ENCODE peak calls at places on chromosomes 12 and 14, in seven cellular contexts. D is breast epithelium, R is HFFc6, K is HFF-Myc, Y is stomach, M is Calu3, Z is heart right ventricle. N is an unnamed sample.

GRCh38 chr12:47033081-47033480 is 46.3 kb upstream of the PCED1B start:
- DNase-seq in R (no peak), D (peak; percentile 48), Z (no peak), M (peak; percentile 12), K (no peak), Y (no peak), N (no peak)

GRCh38 chr12:59973515-59973914 is 377.7 kb downstream of the SLC16A7 start:
- DNase-seq in Z (no peak), D (no peak), Y (no peak), R (peak; percentile 97), K (peak; percentile 56), M (no peak), N (no peak)

GRCh38 chr12:89154743-89155530 is 197.4 kb downstream of the DUSP6 start:
- DNase-seq in Z (no peak), Y (no peak), K (no peak), M (no peak), D (no peak), R (no peak), N (no peak)

GRCh38 chr12:42705863-42706262 is 116.3 kb upstream of the PRICKLE1 start:
- DNase-seq in K (peak; percentile 56), Z (peak; percentile 74), R (peak; percentile 49), M (no peak), D (peak; percentile 60), Y (peak; percentile 34), N (no peak)

GRCh38 chr12:43111608-43112007 is 440.4 kb downstream of the ADAMTS20 start:
- DNase-seq in D (no peak), Z (no peak), M (no peak), Y (no peak), R (no peak), K (no peak), N (no peak)

GRCh38 chr12:85781751-85782150 is 54.5 kb downstream of the RASSF9 start:
- DNase-seq in D (no peak), R (no peak), Y (no peak), K (no peak), Z (no peak), M (no peak), N (no peak)

GRCh38 chr14:65958664-65959562 is 527.3 kb upstream of the CCDC196 start:
- DNase-seq in K (no peak), D (no peak), M (no peak), Y (no peak), R (peak; percentile 15), Z (no peak), N (peak; percentile 42)

GRCh38 chr14:94043756-94044475 is 17.8 kb downstream of the OTUB2 start:
- DNase-seq in D (no peak), Z (no peak), K (no peak), Y (no peak), R (no peak), M (no peak), N (no peak)

GRCh38 chr14:22848391-22849164 is 12.2 kb downstream of the MMP14 start:
- DNase-seq in M (no peak), Y (peak; percentile 44), Z (peak; percentile 76), K (peak; percentile 88), D (peak; percentile 70), R (peak; percentile 63), N (peak; percentile 45)

GRCh38 chr14:29810657-29811056 is 117.0 kb downstream of the PRKD1 start:
- DNase-seq in D (no peak), Y (peak; percentile 38), M (peak; percentile 17), R (peak; percentile 4), Z (peak; percentile 14), K (peak; percentile 45), N (no peak)

GRCh38 chr12:29961231-29961630 is 177.5 kb upstream of the TMTC1 start:
- DNase-seq in Z (no peak), K (no peak), M (no peak), Y (no peak), D (no peak), R (no peak), N (no peak)

GRCh38 chr12:75564821-75565220 is 53.4 kb upstream of the KRR1 start:
- DNase-seq in R (no peak), Y (no peak), D (no peak), Z (no peak), M (no peak), K (no peak), N (no peak)

GRCh38 chr12:69151254-69151751 is 88.1 kb upstream of the CPSF6 start:
- DNase-seq in M (no peak), Y (no peak), K (no peak), D (no peak), R (no peak), Z (no peak), N (no peak)

GRCh38 chr14:76346391-76347160 is 29.4 kb upstream of the ESRRB start:
- DNase-seq in Z (no peak), Y (no peak), M (no peak), R (no peak), D (no peak), K (peak; percentile 24), N (no peak)

GRCh38 chr12:15001733-15002471 is 29.1 kb downstream of the PDE6H start:
- DNase-seq in Z (peak; percentile 23), R (no peak), K (no peak), M (no peak), D (peak; percentile 37), Y (peak; percentile 34), N (no peak)

GRCh38 chr14:59811850-59812249 is 58.7 kb downstream of the RTN1 start:
- DNase-seq in D (no peak), M (no peak), Y (no peak), Z (no peak), R (no peak), K (no peak), N (no peak)

GRCh38 chr12:69442894-69443293 is 27.3 kb upstream of the FRS2 start:
- DNase-seq in R (no peak), Y (no peak), M (no peak), K (no peak), Z (no peak), D (no peak), N (no peak)

GRCh38 chr14:102222009-102222575 is 82.4 kb downstream of the WDR20 start:
- DNase-seq in R (no peak), Y (no peak), K (no peak), M (no peak), Z (no peak), D (no peak), N (no peak)

GRCh38 chr14:102222751-102223150 is 82.2 kb downstream of the MOK start:
- DNase-seq in Y (no peak), K (no peak), M (no peak), R (no peak), Z (no peak), D (no peak), N (no peak)

GRCh38 chr14:102220031-102220430 is 80.3 kb downstream of the WDR20 start:
- DNase-seq in R (no peak), K (no peak), Z (no peak), D (no peak), Y (no peak), M (no peak), N (peak; percentile 89)

GRCh38 chr14:102219316-102219715 is 79.6 kb downstream of the WDR20 start:
- DNase-seq in Y (no peak), M (no peak), D (no peak), K (no peak), R (no peak), Z (no peak), N (no peak)

DNA sequence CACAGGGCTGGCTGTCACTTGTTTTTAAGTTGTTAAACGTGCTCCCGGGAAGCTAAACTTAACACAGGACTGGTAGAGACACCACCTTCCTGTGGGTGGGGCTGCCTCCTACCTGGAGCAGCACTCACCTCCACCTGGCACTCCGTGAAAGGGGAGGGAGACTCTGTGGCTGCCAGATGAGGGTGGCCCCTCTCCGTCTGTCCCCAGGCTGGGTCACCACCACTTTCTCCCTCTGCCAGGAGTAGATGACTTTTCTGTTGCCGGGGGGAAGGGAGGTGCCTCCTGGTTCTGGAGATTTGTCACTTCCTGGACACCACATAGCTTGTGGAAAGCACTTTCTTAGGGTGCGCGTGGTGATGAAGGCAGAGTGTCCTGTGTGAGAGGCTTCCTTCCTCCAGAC is 81.3 kb downstream of the WDR20 start:
- DNase-seq in Z (no peak), D (no peak), K (no peak), R (peak; percentile 52), Y (no peak), M (no peak), N (no peak)
- TF ChIP-seq CTCF in Z (no peak), D (no peak), K (no peak), R (no peak), Y (no peak), M (no peak), N (no peak)

GRCh38 chr12:52585951-52586350 is 12.3 kb upstream of the KRT74 start:
- DNase-seq in D (no peak), K (no peak), M (no peak), R (no peak), Y (no peak), Z (no peak), N (no peak)

GRCh38 chr12:52585001-52585400 is 11.4 kb upstream of the KRT74 start:
- DNase-seq in Y (no peak), R (no peak), D (no peak), Z (no peak), M (no peak), K (no peak), N (no peak)

GRCh38 chr12:52590021-52590420 is 11.2 kb downstream of the KRT72 start:
- DNase-seq in R (no peak), K (no peak), Z (no peak), D (no peak), M (no peak), Y (no peak), N (no peak)

GRCh38 chr12:52584156-52584682 is 10.6 kb upstream of the KRT74 start:
- DNase-seq in D (no peak), Z (no peak), R (no peak), K (no peak), M (no peak), Y (no peak), N (no peak)

GRCh38 chr12:52587563-52587962 is 13.7 kb downstream of the KRT72 start:
- DNase-seq in R (no peak), Z (no peak), K (no peak), M (no peak), D (no peak), Y (no peak), N (no peak)
- TF ChIP-seq CTCF in R (no peak), Z (no peak), K (no peak), M (no peak), D (no peak), Y (no peak), N (no peak)

DNA sequence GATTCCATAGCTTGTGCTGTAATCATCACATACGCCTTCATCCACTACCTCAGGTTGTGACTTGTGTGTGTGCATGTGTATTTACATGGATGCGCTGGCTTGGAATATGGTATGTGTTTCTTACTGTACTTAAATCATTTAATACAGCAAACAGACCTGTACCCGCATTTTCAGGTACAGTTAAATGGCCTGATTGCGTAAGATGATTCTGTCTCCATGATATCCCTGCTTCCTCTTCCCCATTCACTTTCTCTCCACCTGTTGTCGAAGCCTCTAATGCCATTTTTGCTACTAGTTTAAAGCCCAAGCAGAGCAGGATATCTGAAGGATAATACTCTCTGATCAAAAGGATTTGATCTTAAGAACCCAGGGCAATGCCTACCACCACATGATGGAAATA is 78.5 kb downstream of the HELB start:
- DNase-seq in Z (no peak), M (no peak), R (no peak), D (no peak), K (no peak), Y (no peak), N (no peak)
- TF ChIP-seq CTCF in Z (no peak), M (no peak), R (no peak), D (no peak), K (no peak), Y (no peak), N (no peak)

DNA sequence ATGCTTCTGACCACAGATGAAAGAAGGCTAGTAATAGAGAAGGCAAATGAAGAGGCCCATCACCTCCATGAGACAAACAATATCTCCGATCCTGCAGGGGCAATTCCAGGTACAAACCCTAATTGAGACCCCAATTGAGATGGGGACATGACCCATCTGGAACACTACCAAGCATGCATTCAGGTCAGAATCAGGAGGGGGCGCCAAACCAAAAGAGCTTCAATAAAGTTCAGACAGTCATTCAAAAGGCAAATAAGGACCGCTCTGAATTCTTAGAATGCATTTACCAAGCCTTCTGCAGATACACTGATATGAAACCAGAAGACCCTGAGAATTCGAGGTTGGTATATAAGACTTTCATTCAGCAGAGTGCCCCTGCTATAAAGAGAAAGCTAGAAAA is 10.2 kb upstream of the EDDM3B start:
- DNase-seq in Y (no peak), K (no peak), M (no peak), R (no peak), Z (peak; percentile 34), D (no peak), N (peak; percentile 25)
- TF ChIP-seq CTCF in Y (no peak), K (no peak), M (no peak), R (peak; percentile 12), Z (peak; percentile 48), D (no peak), N (peak; percentile 55)